ENCODE peak calls at places on chromosomes 16 and 17, in six cellular contexts. R is GM13976, N is PC-9, C is neural progenitor cell, S is AG09309, Z is pancreas. Q is an unnamed sample.
A peak's percentile ranks its signal among the peaks of the same experiment; 100 is the strongest.

GRCh38 chr17:40112718-40113109 is 9.1 kb upstream of the MSL1 start:
- DNase-seq in R (no peak), N (no peak), C (no peak), S (no peak), Z (no peak), Q (no peak)

GRCh38 chr16:56643080-56643778 is 4.8 kb downstream of the MT1A start:
- DNase-seq in R (peak; percentile 54), N (peak; percentile 69), C (peak; percentile 59), S (no peak), Z (peak; percentile 88), Q (peak; percentile 64)

GRCh38 chr17:42675348-42675983 is 1.3 kb downstream of the PLEKHH3 start:
- DNase-seq in R (no peak), N (no peak), C (no peak), S (no peak), Z (peak; percentile 86), Q (no peak)

GRCh38 chr16:81785138-81785924 is 6.2 kb downstream of the PLCG2 start:
- DNase-seq in R (peak; percentile 55), N (no peak), C (no peak), S (no peak), Z (no peak), Q (no peak)

GRCh38 chr17:75625813-75626486 is 7.3 kb upstream of the SMIM5 start:
- DNase-seq in R (peak; percentile 73), N (no peak), C (peak; percentile 78), S (no peak), Z (no peak), Q (peak; percentile 78)

GRCh38 chr17:41697122-41697962 is 8.7 kb downstream of the EIF1 start:
- DNase-seq in R (no peak), N (no peak), C (no peak), S (no peak), Z (no peak), Q (no peak)

GRCh38 chr16:56041556-56042140 is 149.6 kb upstream of the GNAO1 start:
- DNase-seq in R (peak; percentile 41), N (peak; percentile 76), C (peak; percentile 76), S (no peak), Z (no peak), Q (peak; percentile 27)

GRCh38 chr17:17179371-17179827 is 26.7 kb downstream of the PLD6 start:
- DNase-seq in R (peak; percentile 83), N (no peak), C (no peak), S (no peak), Z (no peak), Q (peak; percentile 82)

GRCh38 chr16:28192811-28193529 is 18.8 kb downstream of the XPO6 start:
- DNase-seq in R (peak; percentile 76), N (no peak), C (no peak), S (no peak), Z (no peak), Q (peak; percentile 74)
- TF ChIP-seq CTCF in R (peak; percentile 22), N (no peak), C (no peak), S (no peak), Z (no peak), Q (peak; percentile 30)

GRCh38 chr16:86216591-86216990 is 293.7 kb upstream of the FOXF1 start:
- DNase-seq in R (no peak), N (no peak), C (no peak), S (no peak), Z (no peak), Q (no peak)

GRCh38 chr16:86214326-86215232 is 295.7 kb upstream of the FOXF1 start:
- DNase-seq in R (no peak), N (no peak), C (no peak), S (no peak), Z (no peak), Q (no peak)

GRCh38 chr16:86215233-86215978 is 294.9 kb upstream of the FOXF1 start:
- DNase-seq in R (no peak), N (no peak), C (no peak), S (no peak), Z (no peak), Q (no peak)

GRCh38 chr16:86217001-86217890 is 293.1 kb upstream of the FOXF1 start:
- DNase-seq in R (no peak), N (no peak), C (no peak), S (no peak), Z (no peak), Q (no peak)

GRCh38 chr16:86215979-86216585 is 294.2 kb upstream of the FOXF1 start:
- DNase-seq in R (no peak), N (no peak), C (no peak), S (no peak), Z (no peak), Q (no peak)
- TF ChIP-seq CTCF in R (no peak), N (no peak), C (no peak), S (no peak), Z (no peak), Q (no peak)

DNA sequence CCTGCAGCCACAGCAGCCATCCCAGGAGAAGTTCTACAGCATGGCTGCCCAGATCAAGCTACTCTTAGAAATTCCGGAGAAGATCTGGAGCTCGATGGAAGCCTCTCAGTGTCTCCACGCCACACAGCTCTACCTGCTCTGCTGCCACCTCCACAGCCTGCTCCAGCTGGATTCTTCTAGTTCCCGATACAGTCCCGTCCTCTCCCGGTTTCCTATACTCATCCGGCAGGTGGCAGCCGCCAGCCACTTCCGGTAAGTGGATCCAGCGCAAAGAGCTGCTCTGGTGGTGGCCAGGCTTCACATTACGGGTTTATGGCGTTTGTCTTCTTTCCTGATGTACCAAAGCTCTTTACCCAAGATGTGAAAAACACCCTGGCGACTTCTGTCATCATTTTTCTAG is 3.6 kb downstream of the COG1 start:
- DNase-seq in R (no peak), N (no peak), C (peak; percentile 68), S (peak; percentile 4), Z (peak; percentile 81), Q (no peak)
- TF ChIP-seq CTCF in R (no peak), N (no peak), C (peak; percentile 50), S (peak; percentile 58), Z (no peak), Q (no peak)

GRCh38 chr16:1194665-1195392 is 30.2 kb downstream of the TPSG1 start:
- DNase-seq in R (peak; percentile 62), N (no peak), C (peak; percentile 67), S (no peak), Z (peak; percentile 74), Q (peak; percentile 75)
- TF ChIP-seq CTCF in R (peak; percentile 43), N (peak; percentile 81), C (peak; percentile 90), S (peak; percentile 71), Z (peak; percentile 78), Q (peak; percentile 58)

GRCh38 chr17:2041561-2042354 is at the start of gene OVCA2:
- DNase-seq in R (peak; percentile 99), N (peak; percentile 82), C (peak; percentile 99), S (peak; percentile 65), Z (peak; percentile 97), Q (peak; percentile 99)
- TF ChIP-seq CTCF in R (peak; percentile 74), N (peak; percentile 49), C (peak; percentile 63), S (peak; percentile 66), Z (no peak), Q (peak; percentile 62)

DNA sequence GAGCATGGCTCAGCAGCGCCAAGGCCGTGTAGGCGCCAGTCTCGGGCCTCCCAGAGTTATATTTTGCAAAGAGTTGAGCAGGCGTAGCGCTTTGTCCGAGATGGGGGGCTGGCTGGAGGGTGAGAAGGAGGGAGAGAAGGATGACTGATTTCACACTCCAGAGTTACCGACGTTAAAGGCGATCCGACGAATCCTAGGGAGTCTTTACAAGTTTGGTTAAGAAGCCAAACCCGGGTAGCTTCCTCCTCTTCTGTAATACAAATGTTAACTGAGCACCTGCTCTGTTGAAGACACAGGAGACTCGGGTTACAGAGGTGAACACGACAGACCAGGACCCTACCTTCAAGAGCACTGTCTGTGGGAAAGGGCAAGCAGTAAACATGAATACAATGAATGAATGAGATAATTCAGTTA is 805 bp downstream of the POLR2A start:
- DNase-seq in R (no peak), N (peak; percentile 45), C (no peak), S (no peak), Z (no peak), Q (no peak)
- TF ChIP-seq CTCF in R (no peak), N (no peak), C (no peak), S (peak; percentile 28), Z (no peak), Q (no peak)

GRCh38 chr17:28407974-28408306 is 1.9 kb upstream of the SLC46A1 start:
- DNase-seq in R (no peak), N (no peak), C (peak; percentile 30), S (no peak), Z (no peak), Q (no peak)
- TF ChIP-seq CTCF in R (no peak), N (no peak), C (no peak), S (no peak), Z (no peak), Q (no peak)

GRCh38 chr16:85530370-85530739 is 82.8 kb upstream of the GSE1 start:
- DNase-seq in R (no peak), N (no peak), C (no peak), S (no peak), Z (no peak), Q (no peak)

GRCh38 chr16:85527767-85528297 is 85.3 kb upstream of the GSE1 start:
- DNase-seq in R (no peak), N (no peak), C (no peak), S (no peak), Z (no peak), Q (no peak)

GRCh38 chr16:85531516-85531915 is 81.6 kb upstream of the GSE1 start:
- DNase-seq in R (no peak), N (no peak), C (no peak), S (no peak), Z (no peak), Q (no peak)

GRCh38 chr16:85528528-85529387 is 84.4 kb upstream of the GSE1 start:
- DNase-seq in R (peak; percentile 69), N (no peak), C (no peak), S (no peak), Z (no peak), Q (no peak)

DNA sequence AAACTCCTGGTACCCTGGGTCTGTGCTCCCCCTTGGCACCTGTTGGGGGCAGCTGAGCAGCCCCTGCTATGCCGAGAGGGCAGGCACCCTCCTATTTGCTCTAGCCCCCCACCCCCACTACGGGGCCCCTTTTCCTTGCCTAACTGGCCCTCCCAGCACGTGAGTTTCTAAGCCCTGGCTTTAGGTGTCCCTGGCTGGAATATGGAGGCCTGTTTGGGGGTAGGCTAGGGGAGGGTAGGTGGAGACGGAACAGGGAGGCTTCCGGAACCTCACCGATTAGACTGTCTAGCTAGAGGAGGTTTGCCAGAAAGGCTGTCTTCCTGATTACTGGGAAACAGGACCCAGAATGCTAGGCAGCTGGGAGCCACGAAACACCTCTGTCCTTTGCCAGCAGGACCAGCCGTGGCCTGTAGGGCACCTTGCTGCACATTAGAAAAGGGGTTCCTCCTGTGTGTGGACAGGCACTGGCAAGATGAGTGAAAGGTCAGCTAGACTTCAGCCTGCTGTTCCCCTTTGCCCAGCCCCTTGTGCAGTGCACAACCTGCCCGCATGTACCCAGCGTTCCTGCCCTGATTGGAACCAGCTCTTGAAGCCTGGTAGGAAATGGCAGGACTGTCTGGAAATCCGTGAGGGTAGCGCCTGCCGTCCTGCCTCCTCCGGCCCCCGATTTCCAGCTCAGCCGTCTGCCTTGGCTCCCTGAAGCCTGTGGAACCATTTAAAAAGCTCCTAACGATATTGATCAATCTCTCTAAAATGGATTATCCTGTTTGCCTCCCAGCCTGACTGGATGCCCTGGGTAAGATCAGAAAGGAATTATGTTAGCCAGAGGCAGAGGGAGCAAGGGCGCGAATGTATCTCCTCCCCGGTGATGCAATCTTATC is 83.4 kb upstream of the GSE1 start:
- DNase-seq in R (no peak), N (no peak), C (no peak), S (no peak), Z (no peak), Q (no peak)
- TF ChIP-seq CTCF in R (no peak), N (no peak), C (no peak), S (no peak), Z (no peak), Q (no peak)

Q was measured in GM13977.